ENCODE peak calls at places on chromosomes 7 and 10, in seven cellular contexts. One of them, this sample, is unnamed.

GRCh38 chr10:69636626-69637550 is 6.8 kb downstream of the FAM241B start:
- DNase-seq in uterus: no peak
- DNase-seq in tibial nerve: no peak
- DNase-seq in esophagus squamous epithelium: no peak
- DNase-seq in transverse colon: peak; percentile 16
- DNase-seq in HCT116: peak; percentile 19
- DNase-seq in DND-41: no peak
- DNase-seq in this sample: no peak

GRCh38 chr10:30386801-30387588 is 37.9 kb upstream of the MTPAP start:
- DNase-seq in tibial nerve: no peak
- DNase-seq in HCT116: no peak
- DNase-seq in esophagus squamous epithelium: no peak
- DNase-seq in uterus: no peak
- DNase-seq in transverse colon: no peak
- DNase-seq in DND-41: no peak
- DNase-seq in this sample: no peak

GRCh38 chr7:133912916-133913697 is 214.0 kb upstream of the LRGUK start:
- DNase-seq in esophagus squamous epithelium: no peak
- DNase-seq in tibial nerve: no peak
- DNase-seq in HCT116: no peak
- DNase-seq in transverse colon: no peak
- DNase-seq in DND-41: no peak
- DNase-seq in uterus: no peak
- DNase-seq in this sample: no peak

GRCh38 chr10:7887417-7887816 is 69.1 kb downstream of the TAF3 start:
- DNase-seq in transverse colon: no peak
- DNase-seq in tibial nerve: no peak
- DNase-seq in uterus: no peak
- DNase-seq in HCT116: no peak
- DNase-seq in esophagus squamous epithelium: no peak
- DNase-seq in DND-41: no peak
- DNase-seq in this sample: no peak

GRCh38 chr7:4931932-4932331 is 27.1 kb downstream of the MMD2 start:
- DNase-seq in DND-41: peak; percentile 6
- DNase-seq in HCT116: peak; percentile 26
- DNase-seq in uterus: no peak
- DNase-seq in tibial nerve: peak; percentile 11
- DNase-seq in transverse colon: peak; percentile 14
- DNase-seq in esophagus squamous epithelium: no peak
- DNase-seq in this sample: no peak

GRCh38 chr10:69512901-69513300 is 60.3 kb downstream of the NEUROG3 start:
- DNase-seq in transverse colon: no peak
- DNase-seq in HCT116: no peak
- DNase-seq in uterus: no peak
- DNase-seq in esophagus squamous epithelium: no peak
- DNase-seq in tibial nerve: no peak
- DNase-seq in DND-41: no peak
- DNase-seq in this sample: no peak

GRCh38 chr10:105585753-105586152 is 944.7 kb downstream of the SORCS3 start:
- DNase-seq in esophagus squamous epithelium: no peak
- DNase-seq in DND-41: no peak
- DNase-seq in transverse colon: no peak
- DNase-seq in tibial nerve: no peak
- DNase-seq in HCT116: no peak
- DNase-seq in uterus: no peak
- DNase-seq in this sample: no peak

GRCh38 chr10:59536151-59536550 is 173.5 kb downstream of the SLC16A9 start:
- DNase-seq in DND-41: no peak
- DNase-seq in transverse colon: no peak
- DNase-seq in uterus: peak; percentile 34
- DNase-seq in HCT116: no peak
- DNase-seq in esophagus squamous epithelium: no peak
- DNase-seq in tibial nerve: no peak
- DNase-seq in this sample: no peak

GRCh38 chr7:69095649-69096048 is 502.6 kb upstream of the AUTS2 start:
- DNase-seq in tibial nerve: no peak
- DNase-seq in uterus: no peak
- DNase-seq in HCT116: no peak
- DNase-seq in transverse colon: no peak
- DNase-seq in esophagus squamous epithelium: no peak
- DNase-seq in DND-41: no peak
- DNase-seq in this sample: no peak

GRCh38 chr7:154412105-154412504 is 359.9 kb downstream of the DPP6 start:
- DNase-seq in transverse colon: no peak
- DNase-seq in tibial nerve: no peak
- DNase-seq in HCT116: no peak
- DNase-seq in esophagus squamous epithelium: no peak
- DNase-seq in uterus: no peak
- DNase-seq in DND-41: no peak
- DNase-seq in this sample: no peak

GRCh38 chr10:124527996-124528395 is 66.4 kb downstream of the LHPP start:
- DNase-seq in DND-41: no peak
- DNase-seq in HCT116: no peak
- DNase-seq in tibial nerve: no peak
- DNase-seq in uterus: no peak
- DNase-seq in transverse colon: no peak
- DNase-seq in esophagus squamous epithelium: no peak
- DNase-seq in this sample: no peak

GRCh38 chr10:87979847-87980246 is 116.4 kb downstream of the PTEN start:
- DNase-seq in esophagus squamous epithelium: no peak
- DNase-seq in DND-41: no peak
- DNase-seq in HCT116: no peak
- DNase-seq in tibial nerve: no peak
- DNase-seq in transverse colon: no peak
- DNase-seq in uterus: no peak
- DNase-seq in this sample: no peak

GRCh38 chr7:136087881-136088280 is 110.7 kb upstream of the MTPN start:
- DNase-seq in esophagus squamous epithelium: no peak
- DNase-seq in HCT116: no peak
- DNase-seq in transverse colon: no peak
- DNase-seq in tibial nerve: no peak
- DNase-seq in uterus: no peak
- DNase-seq in DND-41: no peak
- DNase-seq in this sample: no peak

GRCh38 chr10:34143466-34143865 is 671.6 kb downstream of the PARD3 start:
- DNase-seq in uterus: no peak
- DNase-seq in transverse colon: no peak
- DNase-seq in DND-41: no peak
- DNase-seq in esophagus squamous epithelium: no peak
- DNase-seq in HCT116: no peak
- DNase-seq in tibial nerve: no peak
- DNase-seq in this sample: no peak

GRCh38 chr10:34137955-34138354 is 677.1 kb downstream of the PARD3 start:
- DNase-seq in DND-41: no peak
- DNase-seq in transverse colon: no peak
- DNase-seq in uterus: no peak
- DNase-seq in esophagus squamous epithelium: no peak
- DNase-seq in HCT116: no peak
- DNase-seq in tibial nerve: no peak
- DNase-seq in this sample: no peak

GRCh38 chr10:34141032-34141431 is 674.1 kb downstream of the PARD3 start:
- DNase-seq in HCT116: no peak
- DNase-seq in uterus: no peak
- DNase-seq in transverse colon: no peak
- DNase-seq in tibial nerve: no peak
- DNase-seq in esophagus squamous epithelium: no peak
- DNase-seq in DND-41: no peak
- DNase-seq in this sample: no peak

GRCh38 chr10:34135515-34135914 is 679.6 kb downstream of the PARD3 start:
- DNase-seq in uterus: no peak
- DNase-seq in tibial nerve: no peak
- DNase-seq in HCT116: no peak
- DNase-seq in esophagus squamous epithelium: no peak
- DNase-seq in transverse colon: no peak
- DNase-seq in DND-41: no peak
- DNase-seq in this sample: no peak

DNA sequence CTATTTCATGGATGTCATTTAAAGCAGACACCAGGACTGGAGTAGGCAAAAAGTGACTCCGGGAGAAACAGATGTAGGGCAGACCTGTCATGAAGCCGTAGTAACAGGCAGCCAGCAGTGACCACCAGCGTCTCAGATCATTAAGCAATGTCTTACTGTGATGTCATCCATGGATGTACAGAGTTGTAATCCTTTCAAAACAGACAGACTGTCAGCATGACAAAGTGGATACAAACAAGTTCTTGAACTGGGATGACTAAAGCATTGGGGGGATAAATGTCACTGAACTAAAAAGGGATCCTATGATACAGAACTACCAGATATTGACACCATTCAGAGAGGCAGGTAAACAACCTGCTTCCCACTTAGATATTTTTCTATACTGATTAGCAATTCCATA is 675.5 kb downstream of the PARD3 start:
- DNase-seq in HCT116: no peak
- DNase-seq in tibial nerve: no peak
- DNase-seq in uterus: no peak
- DNase-seq in DND-41: no peak
- DNase-seq in transverse colon: no peak
- DNase-seq in esophagus squamous epithelium: no peak
- DNase-seq in this sample: no peak
- H3K4me1 ChIP-seq in HCT116: no peaks in the 10 kb centered on the region
- H3K4me1 ChIP-seq in tibial nerve: no peaks in the 10 kb centered on the region
- H3K4me1 ChIP-seq in uterus: no peaks in the 10 kb centered on the region
- H3K4me1 ChIP-seq in DND-41: no peaks in the 10 kb centered on the region
- H3K4me1 ChIP-seq in transverse colon: no peaks in the 10 kb centered on the region
- H3K4me1 ChIP-seq in esophagus squamous epithelium: no peaks in the 10 kb centered on the region
- H3K4me1 ChIP-seq in this sample: no peaks in the 10 kb centered on the region

DNA sequence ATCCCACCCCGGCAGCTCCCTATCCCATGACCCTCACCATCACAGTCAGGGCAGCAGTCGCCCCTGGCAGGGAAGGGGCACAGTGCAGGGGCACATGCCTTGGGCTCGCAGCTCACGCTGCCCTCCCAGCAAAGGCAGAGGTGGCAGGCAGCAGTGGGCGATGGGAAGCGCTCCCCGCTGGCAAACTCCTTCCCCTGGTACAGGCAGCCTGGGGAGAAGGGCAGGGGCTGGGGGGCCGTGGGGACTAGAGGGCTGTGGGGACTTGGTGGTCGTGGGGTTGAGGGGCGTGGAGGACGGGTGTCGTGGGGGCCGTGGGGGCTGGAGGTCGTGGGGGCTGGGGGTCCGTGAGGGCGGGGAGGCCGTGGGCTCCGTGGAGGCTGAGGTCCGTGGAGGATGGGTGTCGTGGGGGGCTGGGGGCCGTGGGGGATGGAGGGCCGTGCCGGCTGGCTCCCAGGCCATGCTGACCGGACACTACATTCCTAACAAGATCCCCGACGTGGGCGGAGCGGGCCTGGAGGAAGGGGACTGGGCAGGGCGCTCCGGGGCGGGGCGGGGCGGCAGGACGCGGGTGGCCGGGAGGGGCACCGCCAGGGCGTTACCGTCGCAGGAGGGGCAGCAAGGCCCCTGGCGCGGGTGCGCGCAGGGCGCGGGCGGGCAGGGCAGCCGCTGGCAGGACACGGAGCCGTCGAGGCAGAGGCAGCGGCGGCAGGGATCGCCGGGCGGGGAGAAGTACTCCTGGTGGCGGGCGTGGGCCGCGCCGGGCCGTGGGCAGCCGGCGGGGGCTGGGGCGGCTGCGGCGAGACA is 20.0 kb downstream of the KCP start:
- DNase-seq in esophagus squamous epithelium: no peak
- DNase-seq in uterus: no peak
- DNase-seq in tibial nerve: no peak
- DNase-seq in HCT116: no peak
- DNase-seq in transverse colon: peak; percentile 74
- DNase-seq in DND-41: no peak
- DNase-seq in this sample: no peak
- H3K4me3 ChIP-seq in esophagus squamous epithelium: peak overlapping the region; percentile 55
- H3K4me3 ChIP-seq in uterus: no peak overlapping the region
- H3K4me3 ChIP-seq in tibial nerve: no peak overlapping the region
- H3K4me3 ChIP-seq in HCT116: peak overlapping the region; percentile 69
- H3K4me3 ChIP-seq in transverse colon: peak overlapping the region; percentile 44
- H3K4me3 ChIP-seq in DND-41: no peak overlapping the region
- H3K4me3 ChIP-seq in this sample: no peak overlapping the region

GRCh38 chr10:72008096-72008933 is 44.1 kb downstream of the CHST3 start:
- DNase-seq in HCT116: no peak
- DNase-seq in esophagus squamous epithelium: no peak
- DNase-seq in DND-41: no peak
- DNase-seq in uterus: no peak
- DNase-seq in tibial nerve: no peak
- DNase-seq in transverse colon: no peak
- DNase-seq in this sample: no peak
- H3K27ac ChIP-seq in HCT116: no peak overlapping the region
- H3K27ac ChIP-seq in esophagus squamous epithelium: peak overlapping the region; percentile 85
- H3K27ac ChIP-seq in DND-41: no peak overlapping the region
- H3K27ac ChIP-seq in uterus: peak overlapping the region; percentile 93
- H3K27ac ChIP-seq in tibial nerve: peak overlapping the region; percentile 79
- H3K27ac ChIP-seq in transverse colon: peak overlapping the region; percentile 75
- H3K27ac ChIP-seq in this sample: no peak overlapping the region

DNA sequence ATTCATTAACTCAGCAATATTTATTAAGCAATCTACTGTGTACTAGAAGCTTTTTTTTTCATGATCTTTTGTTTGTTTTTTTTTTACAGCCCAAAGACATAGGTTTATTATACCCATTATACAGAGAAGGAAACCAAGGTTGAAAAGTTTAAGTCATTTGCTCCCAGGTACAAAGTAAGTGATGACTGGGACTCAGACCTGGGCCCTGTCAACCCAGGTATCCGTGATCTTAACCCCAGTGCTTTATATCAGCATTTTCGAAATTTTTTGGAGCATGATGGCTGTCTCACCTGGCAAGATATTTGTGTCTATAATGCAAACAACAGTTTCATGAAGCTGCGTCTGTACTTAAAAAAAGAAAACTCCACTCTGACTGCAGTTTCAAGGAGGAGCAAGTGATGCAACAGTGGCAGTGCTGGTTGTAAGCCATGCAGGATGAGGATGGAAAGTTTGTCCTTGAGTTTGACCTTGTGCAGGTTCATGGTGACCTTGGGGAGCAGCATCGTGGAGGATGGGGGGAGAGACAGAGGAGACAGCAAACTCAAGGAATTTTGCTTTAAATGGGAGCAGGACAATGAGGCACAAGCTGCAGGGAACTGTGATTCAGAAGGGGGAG is 11.8 kb downstream of the SLC29A3 start:
- DNase-seq in HCT116: no peak
- DNase-seq in transverse colon: no peak
- DNase-seq in DND-41: no peak
- DNase-seq in uterus: no peak
- DNase-seq in esophagus squamous epithelium: no peak
- DNase-seq in tibial nerve: no peak
- DNase-seq in this sample: no peak
- H3K4me1 ChIP-seq in HCT116: no peaks in the 10 kb centered on the region
- H3K4me1 ChIP-seq in transverse colon: peaks cover 3% of the 10 kb centered on the region
- H3K4me1 ChIP-seq in DND-41: peaks cover 17% of the 10 kb centered on the region
- H3K4me1 ChIP-seq in uterus: no peaks in the 10 kb centered on the region
- H3K4me1 ChIP-seq in esophagus squamous epithelium: peaks cover 26% of the 10 kb centered on the region
- H3K4me1 ChIP-seq in tibial nerve: no peaks in the 10 kb centered on the region
- H3K4me1 ChIP-seq in this sample: no peaks in the 10 kb centered on the region

This sample was measured in naive thymus-derived CD4-positive, alpha-beta T cell.